ENCODE peak calls at places on chromosomes 6 and 20, in five cellular contexts. M is activated effector memory CD4-positive, alpha-beta T cell treated with anti-CD3 and anti-CD28 coated beads, Interleukin-2, amount 50 U/mL, for 16 hours; I is myocyte; T is suprapubic skin; P is GM13976. Z is an unnamed sample.

GRCh38 chr6:85458782-85459181 is 8.9 kb downstream of the NT5E start:
- DNase-seq in M (no peak), I (peak), T (no peak), P (no peak), Z (no peak)

GRCh38 chr20:46523696-46524328 is 10.5 kb upstream of the ZNF334 start:
- DNase-seq in M (no peak), I (peak), T (no peak), P (no peak), Z (no peak)

GRCh38 chr6:74115674-74116073 is 419.7 kb downstream of the CD109 start:
- DNase-seq in M (no peak), I (no peak), T (no peak), P (no peak), Z (no peak)

GRCh38 chr6:165729307-165729936 is 66.4 kb upstream of the PDE10A start:
- DNase-seq in M (peak), I (peak), T (no peak), P (peak), Z (no peak)

GRCh38 chr20:39458452-39458851 is 496.3 kb downstream of the DHX35 start:
- DNase-seq in M (no peak), I (peak), T (no peak), P (no peak), Z (no peak)

GRCh38 chr20:33305591-33306057 is 22.6 kb downstream of the BPIFB1 start:
- DNase-seq in M (no peak), I (peak), T (no peak), P (no peak), Z (no peak)

GRCh38 chr20:10798811-10799210 is 125.0 kb upstream of the JAG1 start:
- DNase-seq in M (no peak), I (peak), T (no peak), P (no peak), Z (no peak)

GRCh38 chr6:89375427-89375868 is 22.9 kb upstream of the UBE2J1 start:
- DNase-seq in M (peak), I (peak), T (no peak), P (no peak), Z (peak)

GRCh38 chr6:39824030-39824926 is 32.1 kb downstream of the DAAM2 start:
- DNase-seq in M (no peak), I (peak), T (no peak), P (no peak), Z (no peak)

GRCh38 chr20:42218566-42218965 is 600.4 kb upstream of the CHD6 start:
- DNase-seq in M (no peak), I (no peak), T (no peak), P (no peak), Z (no peak)